ENCODE peak calls at places on chromosomes 6 and 20, in four cellular contexts. One of them, this sample, is unnamed.

GRCh38 chr6:12066297-12066696 is 54.2 kb downstream of the HIVEP1 start:
- DNase-seq in CD4-positive, alpha-beta T cell: no peak
- DNase-seq in OCI-LY7: no peak
- DNase-seq in kidney: no peak
- DNase-seq in this sample: no peak

GRCh38 chr20:11719153-11719552 is 198.5 kb upstream of the BTBD3 start:
- DNase-seq in CD4-positive, alpha-beta T cell: no peak
- DNase-seq in OCI-LY7: no peak
- DNase-seq in kidney: no peak
- DNase-seq in this sample: no peak

GRCh38 chr20:17014217-17014616 is 212.6 kb upstream of the PCSK2 start:
- DNase-seq in CD4-positive, alpha-beta T cell: no peak
- DNase-seq in OCI-LY7: no peak
- DNase-seq in kidney: no peak
- DNase-seq in this sample: no peak

GRCh38 chr6:139336488-139336887 is 38.0 kb downstream of the CITED2 start:
- DNase-seq in CD4-positive, alpha-beta T cell: no peak
- DNase-seq in OCI-LY7: peak; percentile 30
- DNase-seq in kidney: no peak
- DNase-seq in this sample: no peak

GRCh38 chr6:137490961-137491360 is 3.2 kb downstream of the OLIG3 start:
- DNase-seq in CD4-positive, alpha-beta T cell: no peak
- DNase-seq in OCI-LY7: no peak
- DNase-seq in kidney: no peak
- DNase-seq in this sample: no peak

GRCh38 chr20:44204832-44205215 is 5.7 kb downstream of the OSER1 start:
- DNase-seq in CD4-positive, alpha-beta T cell: no peak
- DNase-seq in OCI-LY7: no peak
- DNase-seq in kidney: no peak
- DNase-seq in this sample: no peak

GRCh38 chr6:125469915-125470314 is 168.1 kb upstream of the HDDC2 start:
- DNase-seq in CD4-positive, alpha-beta T cell: no peak
- DNase-seq in OCI-LY7: no peak
- DNase-seq in kidney: no peak
- DNase-seq in this sample: no peak

GRCh38 chr6:158926429-158926828 is 73.6 kb downstream of the RSPH3 start:
- DNase-seq in CD4-positive, alpha-beta T cell: no peak
- DNase-seq in OCI-LY7: no peak
- DNase-seq in kidney: no peak
- DNase-seq in this sample: no peak

GRCh38 chr6:170174771-170175643 is 115.9 kb downstream of the DLL1 start:
- DNase-seq in CD4-positive, alpha-beta T cell: no peak
- DNase-seq in OCI-LY7: no peak
- DNase-seq in kidney: peak; percentile 77
- DNase-seq in this sample: peak; percentile 90

GRCh38 chr6:157068691-157069228 is 254.6 kb downstream of the TMEM242 start:
- DNase-seq in CD4-positive, alpha-beta T cell: no peak
- DNase-seq in OCI-LY7: no peak
- DNase-seq in kidney: no peak
- DNase-seq in this sample: no peak

GRCh38 chr6:116366740-116367275 is 3.9 kb upstream of the DSE start:
- DNase-seq in CD4-positive, alpha-beta T cell: no peak
- DNase-seq in OCI-LY7: no peak
- DNase-seq in kidney: no peak
- DNase-seq in this sample: no peak

GRCh38 chr6:3900744-3901351 is 51.7 kb downstream of the FAM50B start:
- DNase-seq in CD4-positive, alpha-beta T cell: no peak
- DNase-seq in OCI-LY7: no peak
- DNase-seq in kidney: no peak
- DNase-seq in this sample: no peak

GRCh38 chr20:23776067-23776771 is 25.5 kb upstream of the CST1 start:
- DNase-seq in CD4-positive, alpha-beta T cell: no peak
- DNase-seq in OCI-LY7: no peak
- DNase-seq in kidney: no peak
- DNase-seq in this sample: no peak

GRCh38 chr6:39339557-39340555 is 17.4 kb upstream of the KCNK16 start:
- DNase-seq in CD4-positive, alpha-beta T cell: no peak
- DNase-seq in OCI-LY7: no peak
- DNase-seq in kidney: no peak
- DNase-seq in this sample: no peak

GRCh38 chr6:33684428-33684896 is 27.0 kb downstream of the UQCC2 start:
- DNase-seq in CD4-positive, alpha-beta T cell: no peak
- DNase-seq in OCI-LY7: no peak
- DNase-seq in kidney: no peak
- DNase-seq in this sample: no peak

GRCh38 chr6:37966801-37967200 is 147.3 kb downstream of the ZFAND3 start:
- DNase-seq in CD4-positive, alpha-beta T cell: no peak
- DNase-seq in OCI-LY7: no peak
- DNase-seq in kidney: no peak
- DNase-seq in this sample: no peak

GRCh38 chr6:27078734-27079357 is 168.7 kb upstream of the PRSS16 start:
- DNase-seq in CD4-positive, alpha-beta T cell: no peak
- DNase-seq in OCI-LY7: peak; percentile 67
- DNase-seq in kidney: no peak
- DNase-seq in this sample: no peak

GRCh38 chr20:53903652-53903987 is 166.8 kb downstream of the BCAS1 start:
- DNase-seq in CD4-positive, alpha-beta T cell: no peak
- DNase-seq in OCI-LY7: no peak
- DNase-seq in kidney: no peak
- DNase-seq in this sample: no peak

GRCh38 chr20:19875746-19876145 is 117.7 kb downstream of the RIN2 start:
- DNase-seq in CD4-positive, alpha-beta T cell: no peak
- DNase-seq in OCI-LY7: no peak
- DNase-seq in kidney: no peak
- DNase-seq in this sample: no peak

GRCh38 chr20:51185277-51185676 is 162.4 kb upstream of the KCNG1 start:
- DNase-seq in CD4-positive, alpha-beta T cell: no peak
- DNase-seq in OCI-LY7: no peak
- DNase-seq in kidney: no peak
- DNase-seq in this sample: no peak

GRCh38 chr6:12200025-12200424 is 90.1 kb upstream of the EDN1 start:
- DNase-seq in CD4-positive, alpha-beta T cell: no peak
- DNase-seq in OCI-LY7: no peak
- DNase-seq in kidney: no peak
- DNase-seq in this sample: no peak

GRCh38 chr20:5222919-5223634 is 93.7 kb downstream of the PROKR2 start:
- DNase-seq in CD4-positive, alpha-beta T cell: peak; percentile 38
- DNase-seq in OCI-LY7: peak; percentile 70
- DNase-seq in kidney: no peak
- DNase-seq in this sample: no peak

GRCh38 chr6:5179917-5180316 is 80.8 kb downstream of the LYRM4 start:
- DNase-seq in CD4-positive, alpha-beta T cell: no peak
- DNase-seq in OCI-LY7: no peak
- DNase-seq in kidney: no peak
- DNase-seq in this sample: no peak

GRCh38 chr20:37042986-37043972 is 52.5 kb downstream of the RBL1 start:
- DNase-seq in CD4-positive, alpha-beta T cell: peak; percentile 2
- DNase-seq in OCI-LY7: peak; percentile 36
- DNase-seq in kidney: no peak
- DNase-seq in this sample: no peak

GRCh38 chr6:170108890-170109587 is 181.8 kb downstream of the DLL1 start:
- DNase-seq in CD4-positive, alpha-beta T cell: no peak
- DNase-seq in OCI-LY7: no peak
- DNase-seq in kidney: peak; percentile 12
- DNase-seq in this sample: peak; percentile 71

GRCh38 chr6:151807513-151808330 is at the start of gene ESR1:
- DNase-seq in CD4-positive, alpha-beta T cell: no peak
- DNase-seq in OCI-LY7: no peak
- DNase-seq in kidney: peak; percentile 74
- DNase-seq in this sample: no peak

GRCh38 chr6:157763129-157763893 is 59.7 kb upstream of the SNX9 start:
- DNase-seq in CD4-positive, alpha-beta T cell: no peak
- DNase-seq in OCI-LY7: no peak
- DNase-seq in kidney: peak; percentile 96
- DNase-seq in this sample: no peak

GRCh38 chr6:19995575-19996257 is 158.5 kb downstream of the ID4 start:
- DNase-seq in CD4-positive, alpha-beta T cell: no peak
- DNase-seq in OCI-LY7: no peak
- DNase-seq in kidney: no peak
- DNase-seq in this sample: no peak

GRCh38 chr6:41505084-41506049 is 40.8 kb upstream of the FOXP4 start:
- DNase-seq in CD4-positive, alpha-beta T cell: no peak
- DNase-seq in OCI-LY7: no peak
- DNase-seq in kidney: peak; percentile 94
- DNase-seq in this sample: no peak

GRCh38 chr6:87498048-87498447 is 25.3 kb downstream of the SLC35A1 start:
- DNase-seq in CD4-positive, alpha-beta T cell: no peak
- DNase-seq in OCI-LY7: no peak
- DNase-seq in kidney: no peak
- DNase-seq in this sample: no peak

GRCh38 chr6:87504440-87504839 is 31.7 kb downstream of the SLC35A1 start:
- DNase-seq in CD4-positive, alpha-beta T cell: no peak
- DNase-seq in OCI-LY7: no peak
- DNase-seq in kidney: no peak
- DNase-seq in this sample: no peak

GRCh38 chr6:87501809-87502572 is 29.2 kb downstream of the SLC35A1 start:
- DNase-seq in CD4-positive, alpha-beta T cell: no peak
- DNase-seq in OCI-LY7: no peak
- DNase-seq in kidney: no peak
- DNase-seq in this sample: no peak
- TF ChIP-seq CTCF in CD4-positive, alpha-beta T cell: no peak
- TF ChIP-seq CTCF in OCI-LY7: no peak
- TF ChIP-seq CTCF in kidney: no peak
- TF ChIP-seq CTCF in this sample: no peak

DNA sequence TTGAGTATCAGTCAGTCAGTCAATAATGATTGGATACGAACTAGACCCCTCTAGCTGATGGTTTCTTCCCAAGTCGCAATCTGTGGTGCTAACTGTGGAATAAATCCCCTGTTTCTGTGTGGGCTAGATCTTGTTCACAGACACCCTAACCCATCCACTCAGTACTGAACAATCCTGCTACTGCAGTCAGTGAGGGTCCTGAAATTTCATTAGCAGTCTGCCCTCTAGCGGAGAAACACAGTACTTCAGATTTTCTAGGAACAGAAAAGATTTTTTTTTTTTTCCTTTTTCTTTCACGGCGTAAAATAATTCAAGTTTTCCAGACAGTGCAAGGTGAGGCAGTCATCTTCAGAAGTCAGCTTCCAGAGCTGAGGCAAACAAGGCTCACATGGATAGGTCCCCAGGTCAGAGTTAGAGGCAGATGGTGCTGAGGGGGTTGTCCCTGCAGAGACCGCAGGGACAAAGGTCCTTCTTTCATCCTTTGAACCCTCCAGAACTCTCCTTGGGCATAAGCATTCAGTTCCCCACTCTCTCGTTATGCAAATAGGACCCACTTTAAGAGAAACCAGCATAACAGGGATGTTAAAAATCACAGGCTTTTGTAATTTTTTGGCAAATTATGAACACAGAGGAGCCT is 119.6 kb downstream of the SCML4 start:
- DNase-seq in CD4-positive, alpha-beta T cell: no peak
- DNase-seq in OCI-LY7: peak; percentile 69
- DNase-seq in kidney: no peak
- DNase-seq in this sample: no peak
- TF ChIP-seq CTCF in CD4-positive, alpha-beta T cell: peak; percentile 86
- TF ChIP-seq CTCF in OCI-LY7: peak; percentile 96
- TF ChIP-seq CTCF in kidney: peak; percentile 65
- TF ChIP-seq CTCF in this sample: peak; percentile 96

DNA sequence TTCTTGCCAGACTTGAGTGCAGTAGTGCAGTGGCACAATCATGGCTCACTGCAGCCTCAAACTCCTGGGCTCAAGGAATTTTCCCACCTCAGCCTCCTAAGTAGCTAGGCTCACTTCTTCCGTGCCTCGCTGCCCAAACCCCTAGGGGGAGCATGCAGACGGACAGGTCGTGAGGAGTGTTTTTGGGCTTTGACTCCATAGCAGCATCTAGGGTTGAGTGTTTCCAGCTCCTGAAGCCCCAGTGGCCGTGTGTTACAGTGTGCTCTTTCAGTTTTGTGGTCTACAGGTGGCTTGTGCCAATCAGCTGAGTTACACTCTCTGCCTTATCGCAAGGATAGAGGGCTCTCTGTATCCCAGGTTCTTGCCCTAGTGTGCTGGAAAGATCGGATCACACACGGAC is 33.4 kb downstream of the NCOA3 start:
- DNase-seq in CD4-positive, alpha-beta T cell: no peak
- DNase-seq in OCI-LY7: peak; percentile 60
- DNase-seq in kidney: no peak
- DNase-seq in this sample: no peak
- TF ChIP-seq CTCF in CD4-positive, alpha-beta T cell: no peak
- TF ChIP-seq CTCF in OCI-LY7: peak; percentile 72
- TF ChIP-seq CTCF in kidney: no peak
- TF ChIP-seq CTCF in this sample: peak; percentile 46

GRCh38 chr6:75090574-75090973 is 115.3 kb downstream of the COL12A1 start:
- DNase-seq in CD4-positive, alpha-beta T cell: no peak
- DNase-seq in OCI-LY7: no peak
- DNase-seq in kidney: no peak
- DNase-seq in this sample: no peak

GRCh38 chr6:75096986-75097385 is 108.9 kb downstream of the COL12A1 start:
- DNase-seq in CD4-positive, alpha-beta T cell: no peak
- DNase-seq in OCI-LY7: no peak
- DNase-seq in kidney: no peak
- DNase-seq in this sample: no peak

GRCh38 chr6:75098709-75099108 is 107.1 kb downstream of the COL12A1 start:
- DNase-seq in CD4-positive, alpha-beta T cell: no peak
- DNase-seq in OCI-LY7: no peak
- DNase-seq in kidney: peak; percentile 81
- DNase-seq in this sample: no peak

GRCh38 chr6:75089921-75090320 is 115.9 kb downstream of the COL12A1 start:
- DNase-seq in CD4-positive, alpha-beta T cell: no peak
- DNase-seq in OCI-LY7: no peak
- DNase-seq in kidney: peak; percentile 54
- DNase-seq in this sample: no peak

DNA sequence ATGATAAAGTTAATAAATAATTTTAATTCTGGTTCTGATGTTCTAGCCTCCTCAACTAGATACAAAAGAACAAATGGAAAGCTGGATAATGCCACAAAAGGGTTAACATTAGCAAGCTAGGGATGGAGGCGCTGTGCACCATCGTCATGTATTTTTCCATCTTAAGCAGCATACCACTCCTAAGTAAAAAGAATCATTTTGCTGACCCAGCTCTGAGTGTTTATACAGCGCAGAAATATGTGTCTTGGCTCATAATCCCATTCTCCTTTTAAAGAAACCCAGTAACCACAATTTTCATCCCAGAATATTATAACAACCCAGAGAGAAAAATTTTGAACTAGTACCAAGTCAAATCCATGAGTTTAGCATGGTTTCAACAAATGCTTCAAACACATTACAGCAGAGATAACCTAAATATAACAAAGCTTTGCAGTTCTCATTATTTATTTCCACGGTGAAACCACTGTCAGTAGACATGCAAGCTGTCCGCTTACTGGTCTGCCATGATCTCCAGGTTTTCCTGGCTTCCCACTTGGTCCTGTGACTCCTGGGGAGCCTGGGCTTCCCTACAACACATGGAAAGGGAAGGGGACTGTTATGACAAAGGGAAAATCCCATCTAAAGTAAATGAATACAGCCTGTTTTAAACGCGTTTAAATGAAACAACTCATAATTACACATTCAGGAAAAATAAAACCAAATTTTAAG is 111.1 kb downstream of the COL12A1 start:
- DNase-seq in CD4-positive, alpha-beta T cell: no peak
- DNase-seq in OCI-LY7: no peak
- DNase-seq in kidney: no peak
- DNase-seq in this sample: no peak
- TF ChIP-seq CTCF in CD4-positive, alpha-beta T cell: no peak
- TF ChIP-seq CTCF in OCI-LY7: no peak
- TF ChIP-seq CTCF in kidney: no peak
- TF ChIP-seq CTCF in this sample: peak; percentile 69